ENCODE peak calls at places on chromosomes 13 and 19, in ten cellular contexts. C is adrenal gland; J is A549; K is iPS-NIHi11; N is heart right ventricle; P is heart left ventricle; G is ureter; X is stimulated activated CD4-positive, alpha-beta T cell treated with anti-CD3 and anti-CD28 coated beads, TNF-alpha, amount 100 ng/mL, for 24 hours; U is GM19239; F is NCI-H1092. T is an unnamed sample.

GRCh38 chr19:5434351-5434917 is 20.8 kb upstream of the ZNRF4 start:
- DNase-seq in N (no peak), C (no peak), G (no peak), F (no peak), P (no peak), K (no peak), X (no peak), J (no peak), U (no peak), T (no peak)

GRCh38 chr19:15197275-15198005 is 3.4 kb downstream of the NOTCH3 start:
- DNase-seq in N (peak), F (peak), J (no peak), P (no peak), C (no peak), K (no peak), G (no peak), X (no peak), U (no peak), T (no peak)

GRCh38 chr13:104641309-104641708 is 1575.1 kb upstream of the SLC10A2 start:
- DNase-seq in J (no peak), K (no peak), G (no peak), C (peak), N (no peak), X (no peak), U (no peak), F (no peak), P (no peak), T (no peak)

GRCh38 chr13:20848203-20848602 is 54.3 kb downstream of the XPO4 start:
- DNase-seq in C (no peak), K (no peak), N (no peak), F (no peak), J (no peak), X (no peak), G (no peak), P (no peak), U (no peak), T (no peak)

GRCh38 chr19:10858204-10858828 is 10.1 kb downstream of the C19orf38 start:
- DNase-seq in N (no peak), F (no peak), U (no peak), P (no peak), C (no peak), J (no peak), K (peak), X (no peak), G (no peak), T (peak)

GRCh38 chr19:55672418-55672817 is 2.6 kb upstream of the EPN1 start:
- DNase-seq in N (no peak), U (no peak), J (no peak), X (no peak), F (no peak), P (no peak), C (no peak), K (no peak), G (no peak), T (no peak)

GRCh38 chr13:47133024-47133445 is 236.2 kb upstream of the HTR2A start:
- DNase-seq in X (no peak), K (no peak), J (no peak), N (no peak), G (no peak), C (no peak), P (no peak), U (no peak), F (no peak), T (no peak)

GRCh38 chr19:44553478-44554171 is 24.1 kb upstream of the CEACAM20 start:
- DNase-seq in F (no peak), X (no peak), J (no peak), G (no peak), P (no peak), N (no peak), C (no peak), U (no peak), K (no peak), T (no peak)

GRCh38 chr19:5713228-5713627 is 6.7 kb downstream of the LONP1 start:
- DNase-seq in K (no peak), J (no peak), N (no peak), C (no peak), X (no peak), F (no peak), G (no peak), U (no peak), P (no peak), T (no peak)

GRCh38 chr19:50002386-50002960 is 22.7 kb downstream of the VRK3 start:
- DNase-seq in K (no peak), F (no peak), C (no peak), N (no peak), U (no peak), P (no peak), X (no peak), G (no peak), J (no peak), T (no peak)

GRCh38 chr19:12766051-12766521 is 9.3 kb downstream of the HOOK2 start:
- DNase-seq in F (no peak), P (peak), J (peak), K (peak), N (peak), G (peak), U (peak), C (peak), X (no peak), T (peak)

GRCh38 chr13:26011996-26012688 is 39.7 kb downstream of the SHISA2 start:
- DNase-seq in F (no peak), K (no peak), G (no peak), C (peak), P (no peak), X (peak), J (no peak), N (peak), U (no peak), T (peak)

T was measured in stimulated activated effector memory CD8-positive, alpha-beta T cell treated with anti-CD3 and anti-CD28 coated beads, Interleukin-12 subunit alpha, Interleukin-12 subunit beta, amount 100 ng/mL, for 72 hours.